ENCODE peak calls at places on chromosomes 16 and 17, in six cellular contexts. X, H, V, D, L and J are unnamed samples.

GRCh38 chr16:20899503-20900298 is 457 bp downstream of the DCUN1D3 start:
- DNase-seq in X (no peak), H (peak), V (no peak), D (no peak), L (no peak), J (no peak)

GRCh38 chr17:58047751-58048150 is 35.5 kb upstream of the DYNLL2 start:
- DNase-seq in X (no peak), H (no peak), V (no peak), D (no peak), L (no peak), J (no peak)

GRCh38 chr17:43636446-43636845 is 25.3 kb downstream of the MEOX1 start:
- DNase-seq in X (no peak), H (no peak), V (no peak), D (no peak), L (no peak), J (no peak)

GRCh38 chr16:15704545-15704987 is 54.5 kb downstream of the NDE1 start:
- DNase-seq in X (peak), H (peak), V (peak), D (peak), L (peak), J (peak)

GRCh38 chr16:28182183-28182582 is 29.6 kb downstream of the XPO6 start:
- DNase-seq in X (no peak), H (no peak), V (no peak), D (no peak), L (no peak), J (no peak)

GRCh38 chr17:72714357-72714966 is 378.0 kb downstream of the SLC39A11 start:
- DNase-seq in X (no peak), H (peak), V (no peak), D (no peak), L (no peak), J (no peak)

GRCh38 chr16:19114359-19115147 is 789 bp downstream of the ITPRIPL2 start:
- DNase-seq in X (peak), H (peak), V (no peak), D (peak), L (peak), J (peak)

GRCh38 chr16:67238806-67239470 is 8.3 kb downstream of the FHOD1 start:
- DNase-seq in X (no peak), H (no peak), V (no peak), D (no peak), L (no peak), J (no peak)

GRCh38 chr17:80891096-80892018 is 100.3 kb upstream of the CHMP6 start:
- DNase-seq in X (peak), H (peak), V (no peak), D (peak), L (peak), J (no peak)

GRCh38 chr17:38620551-38621277 is 15.0 kb upstream of the SRCIN1 start:
- DNase-seq in X (no peak), H (no peak), V (no peak), D (no peak), L (no peak), J (no peak)

GRCh38 chr17:37133131-37133530 is 184.4 kb downstream of the AATF start:
- DNase-seq in X (no peak), H (no peak), V (no peak), D (no peak), L (no peak), J (no peak)

GRCh38 chr17:21470861-21471260 is 94.7 kb downstream of the KCNJ12 start:
- DNase-seq in X (no peak), H (no peak), V (no peak), D (no peak), L (no peak), J (no peak)

GRCh38 chr17:48567646-48568354 is 10.3 kb downstream of the HOXB4 start:
- DNase-seq in X (no peak), H (no peak), V (no peak), D (no peak), L (no peak), J (no peak)

GRCh38 chr17:48570325-48571023 is 7.7 kb downstream of the HOXB4 start:
- DNase-seq in X (no peak), H (no peak), V (no peak), D (no peak), L (no peak), J (no peak)

GRCh38 chr17:48569676-48570324 is 8.3 kb downstream of the HOXB4 start:
- DNase-seq in X (no peak), H (no peak), V (no peak), D (no peak), L (no peak), J (no peak)

GRCh38 chr17:48567209-48567608 is 10.9 kb downstream of the HOXB4 start:
- DNase-seq in X (no peak), H (no peak), V (no peak), D (peak), L (no peak), J (no peak)

DNA sequence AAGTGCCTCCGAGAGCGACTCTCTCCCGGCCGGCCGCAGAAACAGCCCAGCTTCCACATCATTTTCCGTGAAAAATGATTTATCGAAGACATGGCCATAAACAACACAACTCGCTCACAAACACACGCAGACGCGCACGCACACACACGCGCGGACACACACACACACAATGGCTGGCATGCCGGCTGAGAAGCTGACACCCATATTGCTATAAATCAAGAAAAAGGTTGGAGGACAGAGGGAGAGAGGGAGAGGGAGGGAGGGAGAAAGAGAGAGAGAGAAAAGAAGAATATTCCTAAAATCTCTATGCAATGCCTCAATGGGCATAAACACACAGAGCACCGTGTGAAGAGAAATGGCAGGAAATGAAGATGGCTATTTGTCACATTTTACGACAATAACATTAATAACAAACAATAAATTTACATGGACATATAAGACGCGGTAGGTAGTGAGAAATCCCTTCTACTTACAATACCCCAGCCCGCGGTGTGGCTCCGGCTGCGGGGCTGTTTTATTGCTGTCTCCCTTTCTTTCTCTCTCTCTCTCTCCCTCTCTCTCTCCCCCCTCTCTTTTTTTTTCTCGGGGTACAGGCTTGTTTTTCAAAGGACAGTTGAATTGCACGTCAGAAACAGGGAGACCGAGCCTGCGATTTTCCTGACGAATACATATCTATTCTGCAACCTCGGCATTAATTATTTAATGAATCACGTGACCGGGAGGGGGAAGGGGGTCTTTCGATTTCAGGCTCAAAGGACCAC is 9.5 kb downstream of the HOXB4 start:
- DNase-seq in X (no peak), H (no peak), V (no peak), D (no peak), L (no peak), J (no peak)
- TF ChIP-seq EP300 in X (no peak), H (no peak), V (no peak), D (no peak), L (no peak), J (no peak)

GRCh38 chr17:68963958-68964357 is 8.8 kb upstream of the ABCA8 start:
- DNase-seq in X (peak), H (no peak), V (no peak), D (no peak), L (no peak), J (no peak)
- H3K27ac ChIP-seq in X (no peak), H (no peak), V (no peak), D (no peak), L (no peak), J (no peak)

GRCh38 chr17:45255358-45255757 is 6.5 kb downstream of the SPATA32 start:
- DNase-seq in X (no peak), H (no peak), V (no peak), D (no peak), L (no peak), J (no peak)
- TF ChIP-seq POLR2A in X (no peak), H (no peak), V (no peak), D (no peak), L (no peak), J (no peak)

DNA sequence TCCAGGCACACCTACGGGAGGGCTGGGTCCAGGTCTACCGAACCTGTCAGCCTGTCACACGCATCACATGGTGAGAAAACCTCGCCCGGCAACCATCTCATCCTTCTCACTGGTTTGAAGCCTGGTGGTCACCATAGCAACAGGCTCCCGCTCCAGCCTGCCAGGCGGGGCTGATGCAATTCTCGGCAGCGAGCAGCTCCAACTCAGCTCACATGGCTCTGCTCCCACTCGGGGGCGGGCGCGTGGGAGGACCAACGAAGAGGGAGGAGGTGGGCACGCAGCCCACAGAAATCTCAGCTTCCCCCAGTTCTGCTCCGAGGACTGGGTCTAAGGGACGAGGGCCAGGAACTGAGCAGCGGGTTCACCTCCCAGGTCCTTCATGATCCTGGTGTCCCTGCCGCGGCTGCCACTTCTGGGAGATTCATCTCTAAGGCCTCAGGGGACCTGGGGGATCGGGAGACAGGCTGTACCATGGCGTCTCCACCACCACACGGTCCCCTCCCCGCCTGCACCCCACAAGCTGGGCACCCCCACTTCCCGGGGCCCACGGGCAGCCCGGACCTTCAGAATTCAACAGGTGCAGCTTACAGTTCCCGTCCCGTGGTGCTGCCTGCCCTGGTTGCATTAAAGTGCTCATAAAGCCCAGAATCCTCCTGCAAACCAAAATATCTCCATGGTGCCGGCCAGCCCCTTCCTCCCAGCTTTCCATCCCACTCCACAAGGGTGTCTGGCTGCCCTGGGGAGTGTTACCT is 25.8 kb downstream of the ABR start:
- DNase-seq in X (peak), H (peak), V (no peak), D (peak), L (no peak), J (peak)
- TF ChIP-seq EP300 in X (no peak), H (no peak), V (no peak), D (no peak), L (no peak), J (no peak)

GRCh38 chr17:35713069-35713728 is 18.2 kb upstream of the RASL10B start:
- DNase-seq in X (no peak), H (no peak), V (no peak), D (no peak), L (no peak), J (no peak)

GRCh38 chr17:35716897-35717839 is 14.3 kb upstream of the RASL10B start:
- DNase-seq in X (no peak), H (no peak), V (no peak), D (no peak), L (peak), J (peak)

GRCh38 chr17:35714988-35715387 is 16.5 kb upstream of the RASL10B start:
- DNase-seq in X (no peak), H (no peak), V (no peak), D (no peak), L (no peak), J (no peak)

GRCh38 chr17:35715416-35715815 is 16.0 kb upstream of the RASL10B start:
- DNase-seq in X (no peak), H (no peak), V (no peak), D (no peak), L (no peak), J (no peak)

DNA sequence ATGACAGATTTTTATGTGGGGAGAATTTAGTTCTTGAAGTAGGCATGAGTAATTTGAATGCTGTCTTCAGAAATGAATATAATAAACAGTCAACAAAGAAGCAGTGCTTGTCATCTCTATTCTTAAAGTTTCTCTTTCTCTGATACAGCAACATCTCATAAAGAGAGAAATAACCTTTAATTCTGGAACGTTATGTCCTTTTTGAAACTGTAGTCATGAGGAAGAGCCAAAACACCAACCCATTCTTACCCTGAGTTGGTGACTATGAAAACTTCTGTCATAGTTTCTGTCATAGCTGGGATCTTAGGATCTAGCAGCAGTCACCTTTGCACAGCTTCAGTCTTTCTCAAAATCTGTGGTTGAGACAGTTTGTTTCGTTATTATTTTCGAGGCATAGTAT is 15.3 kb upstream of the RASL10B start:
- DNase-seq in X (no peak), H (no peak), V (no peak), D (no peak), L (no peak), J (no peak)
- H3K27ac ChIP-seq in X (peak), H (no peak), V (no peak), D (no peak), L (peak), J (peak)

DNA sequence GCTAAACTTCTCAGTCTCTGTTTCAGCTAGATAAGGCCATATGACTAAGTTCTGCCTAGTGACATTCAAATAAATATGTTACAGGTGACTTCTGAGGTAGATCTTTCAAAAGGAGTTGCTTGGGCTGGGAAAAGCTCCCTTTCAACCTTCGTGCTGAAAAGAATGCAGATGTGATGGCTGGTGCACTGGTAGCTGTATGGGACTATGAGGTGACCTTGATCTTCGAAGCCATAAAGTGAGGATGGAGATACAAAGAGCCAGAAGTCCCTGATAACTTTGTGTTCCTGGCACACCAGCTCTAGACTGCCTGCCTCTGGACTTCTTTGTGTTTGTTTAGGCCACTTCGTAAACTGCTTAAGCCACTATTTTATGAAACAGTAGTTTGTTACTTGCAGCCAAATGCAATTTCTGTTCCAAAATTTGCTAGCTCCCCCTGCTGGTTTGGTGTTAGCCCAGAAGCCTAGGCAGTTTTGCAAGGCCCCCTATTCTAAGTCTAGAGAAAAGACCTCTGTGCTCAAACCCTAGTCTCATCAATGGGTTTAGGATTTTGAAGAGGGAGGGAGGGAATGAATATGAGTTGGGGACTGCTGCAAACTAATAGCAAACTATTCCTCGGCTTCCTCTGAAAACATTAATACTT is 23.3 kb upstream of the ERCC4 start:
- DNase-seq in X (no peak), H (peak), V (no peak), D (no peak), L (no peak), J (no peak)
- TF ChIP-seq POLR2A in X (no peak), H (no peak), V (no peak), D (no peak), L (no peak), J (no peak)

GRCh38 chr16:68973611-68974120 is 130.3 kb downstream of the TANGO6 start:
- DNase-seq in X (no peak), H (no peak), V (no peak), D (no peak), L (no peak), J (no peak)

GRCh38 chr16:68972720-68973119 is 129.4 kb downstream of the TANGO6 start:
- DNase-seq in X (no peak), H (peak), V (peak), D (peak), L (no peak), J (no peak)

GRCh38 chr16:68969338-68969737 is 126.0 kb downstream of the TANGO6 start:
- DNase-seq in X (no peak), H (no peak), V (no peak), D (no peak), L (no peak), J (no peak)

DNA sequence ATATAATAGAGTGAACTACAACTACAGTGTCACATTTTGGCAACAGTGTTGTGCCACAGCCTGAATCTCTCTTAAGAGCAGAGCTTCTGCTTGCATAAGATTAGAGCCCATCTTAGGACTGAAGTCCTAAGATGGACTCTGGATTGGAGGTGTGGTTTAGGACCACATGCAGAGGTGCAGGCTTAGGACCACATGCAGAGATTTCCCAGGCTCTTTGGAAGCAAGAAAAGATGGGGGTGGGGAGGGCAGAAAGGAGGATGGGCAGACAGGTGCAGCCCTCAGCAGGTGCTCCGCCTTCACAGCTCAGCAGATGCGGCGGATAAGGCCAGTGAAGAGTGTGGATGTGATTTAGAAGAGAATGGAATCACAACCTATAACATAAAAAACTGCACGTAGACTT is 128.7 kb downstream of the TANGO6 start:
- DNase-seq in X (no peak), H (no peak), V (peak), D (no peak), L (no peak), J (no peak)
- TF ChIP-seq EP300 in X (no peak), H (no peak), V (no peak), D (no peak), L (no peak), J (no peak)

GRCh38 chr16:70578035-70578434 is 54.4 kb downstream of the SF3B3 start:
- DNase-seq in X (no peak), H (no peak), V (no peak), D (no peak), L (no peak), J (no peak)
- H3K27ac ChIP-seq in X (no peak), H (no peak), V (no peak), D (no peak), L (no peak), J (peak)